ENCODE peak calls at places on chromosomes 16 and 17, in six cellular contexts. One of them, this sample, is unnamed.

GRCh38 chr17:61482467-61482866 is 30.2 kb downstream of the TBX4 start:
- DNase-seq in fibroblast of lung: no peak
- DNase-seq in ascending aorta: no peak
- DNase-seq in heart right ventricle: no peak
- DNase-seq in BE2C: no peak
- DNase-seq in heart left ventricle: no peak
- DNase-seq in this sample: no peak

GRCh38 chr16:71674229-71674628 is 48.2 kb downstream of the MARVELD3 start:
- DNase-seq in fibroblast of lung: no peak
- DNase-seq in ascending aorta: no peak
- DNase-seq in heart right ventricle: no peak
- DNase-seq in BE2C: no peak
- DNase-seq in heart left ventricle: no peak
- DNase-seq in this sample: no peak

GRCh38 chr17:12180644-12181261 is 160.1 kb downstream of the MAP2K4 start:
- DNase-seq in fibroblast of lung: peak
- DNase-seq in ascending aorta: no peak
- DNase-seq in heart right ventricle: no peak
- DNase-seq in BE2C: peak
- DNase-seq in heart left ventricle: no peak
- DNase-seq in this sample: peak

GRCh38 chr17:60769327-60769726 is 91.7 kb downstream of the BCAS3 start:
- DNase-seq in fibroblast of lung: no peak
- DNase-seq in ascending aorta: no peak
- DNase-seq in heart right ventricle: no peak
- DNase-seq in BE2C: peak
- DNase-seq in heart left ventricle: no peak
- DNase-seq in this sample: no peak

GRCh38 chr16:87931504-87931903 is 4.8 kb downstream of the CA5A start:
- DNase-seq in fibroblast of lung: no peak
- DNase-seq in ascending aorta: no peak
- DNase-seq in heart right ventricle: no peak
- DNase-seq in BE2C: peak
- DNase-seq in heart left ventricle: no peak
- DNase-seq in this sample: no peak

GRCh38 chr17:40281663-40282062 is 6.0 kb upstream of the CDC6 start:
- DNase-seq in fibroblast of lung: no peak
- DNase-seq in ascending aorta: no peak
- DNase-seq in heart right ventricle: no peak
- DNase-seq in BE2C: no peak
- DNase-seq in heart left ventricle: no peak
- DNase-seq in this sample: peak

GRCh38 chr17:21677126-21677910 is 15.0 kb upstream of the KCNJ18 start:
- DNase-seq in fibroblast of lung: no peak
- DNase-seq in ascending aorta: no peak
- DNase-seq in heart right ventricle: no peak
- DNase-seq in BE2C: no peak
- DNase-seq in heart left ventricle: no peak
- DNase-seq in this sample: no peak

GRCh38 chr16:74563828-74564263 is 43.1 kb downstream of the GLG1 start:
- DNase-seq in fibroblast of lung: peak
- DNase-seq in ascending aorta: no peak
- DNase-seq in heart right ventricle: no peak
- DNase-seq in BE2C: no peak
- DNase-seq in heart left ventricle: no peak
- DNase-seq in this sample: peak

GRCh38 chr17:77943971-77944370 is 14.5 kb upstream of the TNRC6C start:
- DNase-seq in fibroblast of lung: no peak
- DNase-seq in ascending aorta: no peak
- DNase-seq in heart right ventricle: no peak
- DNase-seq in BE2C: no peak
- DNase-seq in heart left ventricle: no peak
- DNase-seq in this sample: no peak

GRCh38 chr17:74417178-74418045 is 14.5 kb upstream of the GPRC5C start:
- DNase-seq in fibroblast of lung: no peak
- DNase-seq in ascending aorta: no peak
- DNase-seq in heart right ventricle: no peak
- DNase-seq in BE2C: no peak
- DNase-seq in heart left ventricle: no peak
- DNase-seq in this sample: peak

GRCh38 chr16:1823821-1824220 is 2.8 kb downstream of the HAGH start:
- DNase-seq in fibroblast of lung: peak
- DNase-seq in ascending aorta: no peak
- DNase-seq in heart right ventricle: no peak
- DNase-seq in BE2C: peak
- DNase-seq in heart left ventricle: no peak
- DNase-seq in this sample: peak

GRCh38 chr16:89122322-89122831 is 28.7 kb downstream of the ACSF3 start:
- DNase-seq in fibroblast of lung: no peak
- DNase-seq in ascending aorta: no peak
- DNase-seq in heart right ventricle: peak
- DNase-seq in BE2C: no peak
- DNase-seq in heart left ventricle: no peak
- DNase-seq in this sample: no peak

GRCh38 chr17:72850410-72850809 is 242.1 kb downstream of the SLC39A11 start:
- DNase-seq in fibroblast of lung: peak
- DNase-seq in ascending aorta: no peak
- DNase-seq in heart right ventricle: no peak
- DNase-seq in BE2C: no peak
- DNase-seq in heart left ventricle: no peak
- DNase-seq in this sample: peak

GRCh38 chr16:424623-425081 is 797 bp upstream of the RAB11FIP3 start:
- DNase-seq in fibroblast of lung: peak
- DNase-seq in ascending aorta: no peak
- DNase-seq in heart right ventricle: peak
- DNase-seq in BE2C: peak
- DNase-seq in heart left ventricle: peak
- DNase-seq in this sample: peak

GRCh38 chr17:44607836-44608690 is 48.2 kb upstream of the MEIOC start:
- DNase-seq in fibroblast of lung: peak
- DNase-seq in ascending aorta: no peak
- DNase-seq in heart right ventricle: no peak
- DNase-seq in BE2C: peak
- DNase-seq in heart left ventricle: peak
- DNase-seq in this sample: peak

GRCh38 chr16:55703003-55704001 is 47.5 kb downstream of the SLC6A2 start:
- DNase-seq in fibroblast of lung: peak
- DNase-seq in ascending aorta: no peak
- DNase-seq in heart right ventricle: no peak
- DNase-seq in BE2C: no peak
- DNase-seq in heart left ventricle: no peak
- DNase-seq in this sample: peak

GRCh38 chr16:53785044-53785443 is 81.1 kb downstream of the FTO start:
- DNase-seq in fibroblast of lung: peak
- DNase-seq in ascending aorta: no peak
- DNase-seq in heart right ventricle: no peak
- DNase-seq in BE2C: no peak
- DNase-seq in heart left ventricle: no peak
- DNase-seq in this sample: peak

GRCh38 chr16:88195021-88195581 is 187.7 kb upstream of the ZNF469 start:
- DNase-seq in fibroblast of lung: peak
- DNase-seq in ascending aorta: no peak
- DNase-seq in heart right ventricle: no peak
- DNase-seq in BE2C: no peak
- DNase-seq in heart left ventricle: no peak
- DNase-seq in this sample: peak

GRCh38 chr17:74977802-74978201 is 5.2 kb upstream of the HID1 start:
- DNase-seq in fibroblast of lung: no peak
- DNase-seq in ascending aorta: no peak
- DNase-seq in heart right ventricle: no peak
- DNase-seq in BE2C: no peak
- DNase-seq in heart left ventricle: no peak
- DNase-seq in this sample: no peak

GRCh38 chr16:57604177-57604576 is 24.3 kb upstream of the ADGRG1 start:
- DNase-seq in fibroblast of lung: no peak
- DNase-seq in ascending aorta: no peak
- DNase-seq in heart right ventricle: no peak
- DNase-seq in BE2C: no peak
- DNase-seq in heart left ventricle: no peak
- DNase-seq in this sample: no peak

GRCh38 chr16:23974223-23974622 is 138.4 kb downstream of the PRKCB start:
- DNase-seq in fibroblast of lung: no peak
- DNase-seq in ascending aorta: no peak
- DNase-seq in heart right ventricle: no peak
- DNase-seq in BE2C: no peak
- DNase-seq in heart left ventricle: no peak
- DNase-seq in this sample: no peak

GRCh38 chr16:80265624-80266306 is 275.0 kb upstream of the DYNLRB2 start:
- DNase-seq in fibroblast of lung: no peak
- DNase-seq in ascending aorta: no peak
- DNase-seq in heart right ventricle: no peak
- DNase-seq in BE2C: no peak
- DNase-seq in heart left ventricle: no peak
- DNase-seq in this sample: peak

GRCh38 chr17:40949406-40949805 is 12.0 kb upstream of the KRT23 start:
- DNase-seq in fibroblast of lung: no peak
- DNase-seq in ascending aorta: no peak
- DNase-seq in heart right ventricle: no peak
- DNase-seq in BE2C: no peak
- DNase-seq in heart left ventricle: no peak
- DNase-seq in this sample: no peak

GRCh38 chr17:14303343-14304221 is 2.7 kb downstream of the HS3ST3B1 start:
- DNase-seq in fibroblast of lung: peak
- DNase-seq in ascending aorta: no peak
- DNase-seq in heart right ventricle: no peak
- DNase-seq in BE2C: no peak
- DNase-seq in heart left ventricle: no peak
- DNase-seq in this sample: no peak

GRCh38 chr17:81558941-81559806 is 7.0 kb upstream of the FAAP100 start:
- DNase-seq in fibroblast of lung: no peak
- DNase-seq in ascending aorta: no peak
- DNase-seq in heart right ventricle: peak
- DNase-seq in BE2C: peak
- DNase-seq in heart left ventricle: no peak
- DNase-seq in this sample: no peak
- TF ChIP-seq CTCF in fibroblast of lung: peak
- TF ChIP-seq CTCF in ascending aorta: no peak
- TF ChIP-seq CTCF in heart right ventricle: peak
- TF ChIP-seq CTCF in BE2C: peak
- TF ChIP-seq CTCF in heart left ventricle: peak
- TF ChIP-seq CTCF in this sample: peak

DNA sequence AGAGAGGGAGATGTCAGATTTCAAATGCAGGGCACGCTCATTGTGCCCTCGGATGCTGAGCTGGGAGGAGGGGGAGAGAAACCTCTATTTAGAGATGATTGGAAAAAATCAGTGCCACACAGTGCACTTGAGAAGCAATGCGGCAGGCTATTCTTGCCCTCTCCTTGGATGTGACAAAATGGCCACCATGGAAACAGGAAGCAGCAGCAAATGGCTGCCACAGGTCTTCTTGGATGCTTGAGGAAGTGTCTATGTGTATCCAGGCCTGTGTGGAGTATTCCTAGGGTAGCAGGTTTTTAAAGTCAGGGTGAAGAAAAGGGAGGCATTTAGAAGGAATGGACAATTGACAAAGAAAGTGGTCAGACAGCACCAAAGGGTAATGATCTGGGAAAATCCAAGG is 340.1 kb upstream of the ZFHX3 start:
- DNase-seq in fibroblast of lung: no peak
- DNase-seq in ascending aorta: no peak
- DNase-seq in heart right ventricle: no peak
- DNase-seq in BE2C: no peak
- DNase-seq in heart left ventricle: no peak
- DNase-seq in this sample: no peak
- H3K4me3 ChIP-seq in fibroblast of lung: no peak
- H3K4me3 ChIP-seq in ascending aorta: no peak
- H3K4me3 ChIP-seq in heart right ventricle: no peak
- H3K4me3 ChIP-seq in BE2C: no peak
- H3K4me3 ChIP-seq in heart left ventricle: no peak
- H3K4me3 ChIP-seq in this sample: no peak

GRCh38 chr17:63474914-63475460 is 1.9 kb upstream of the ACE start:
- DNase-seq in fibroblast of lung: no peak
- DNase-seq in ascending aorta: no peak
- DNase-seq in heart right ventricle: no peak
- DNase-seq in BE2C: no peak
- DNase-seq in heart left ventricle: no peak
- DNase-seq in this sample: no peak

GRCh38 chr17:63476494-63476856 is 386 bp upstream of the ACE start:
- DNase-seq in fibroblast of lung: no peak
- DNase-seq in ascending aorta: no peak
- DNase-seq in heart right ventricle: no peak
- DNase-seq in BE2C: peak
- DNase-seq in heart left ventricle: no peak
- DNase-seq in this sample: no peak

GRCh38 chr17:63474174-63474913 is 2.5 kb upstream of the ACE start:
- DNase-seq in fibroblast of lung: no peak
- DNase-seq in ascending aorta: no peak
- DNase-seq in heart right ventricle: peak
- DNase-seq in BE2C: no peak
- DNase-seq in heart left ventricle: peak
- DNase-seq in this sample: no peak

GRCh38 chr17:63476857-63477470 is at the start of gene ACE:
- DNase-seq in fibroblast of lung: no peak
- DNase-seq in ascending aorta: no peak
- DNase-seq in heart right ventricle: peak
- DNase-seq in BE2C: peak
- DNase-seq in heart left ventricle: peak
- DNase-seq in this sample: no peak

DNA sequence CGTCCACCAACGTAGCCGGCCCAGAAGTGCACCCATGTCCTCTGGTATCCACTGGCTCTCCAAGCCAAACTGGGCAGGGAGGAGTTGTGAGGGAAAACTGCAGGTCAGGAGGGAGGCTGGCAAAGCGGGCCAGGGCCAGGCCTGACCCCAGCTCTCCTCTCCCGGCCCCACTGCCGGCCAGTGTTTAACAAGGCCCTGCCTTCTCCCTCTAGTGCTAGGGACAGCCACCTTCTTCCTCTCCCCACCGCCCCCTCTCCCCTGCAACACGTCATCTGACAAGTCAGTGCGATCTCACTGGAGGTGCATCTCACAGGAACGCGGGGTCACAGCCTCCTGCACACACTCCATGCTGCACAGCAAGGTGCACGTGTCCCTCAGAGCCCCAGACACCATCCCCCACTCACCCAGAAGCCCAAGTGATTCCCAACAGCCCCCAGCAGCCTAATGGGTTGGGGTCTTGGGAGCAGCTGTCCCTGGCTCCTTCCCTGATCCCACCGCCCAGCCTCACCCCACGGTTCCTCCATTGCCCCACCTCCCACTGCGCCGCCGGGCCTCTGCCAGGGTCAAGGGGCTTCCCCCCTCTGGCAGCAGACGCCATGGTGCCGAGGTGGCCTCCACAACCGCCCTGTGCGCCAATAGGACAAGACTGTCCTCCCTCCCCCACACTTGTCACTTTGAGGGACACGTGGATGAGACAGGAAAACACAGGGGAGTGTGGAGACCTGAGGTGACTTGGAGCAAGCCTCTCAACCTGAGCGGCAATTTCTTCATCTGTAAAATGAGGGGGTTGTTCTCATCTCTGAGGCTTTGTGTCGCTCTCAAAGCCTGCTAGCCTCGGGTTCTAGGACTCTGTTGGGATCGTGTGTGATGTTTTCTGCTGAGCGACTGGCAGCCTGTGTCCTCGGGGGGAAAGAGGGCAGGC is 1.1 kb upstream of the ACE start:
- DNase-seq in fibroblast of lung: no peak
- DNase-seq in ascending aorta: no peak
- DNase-seq in heart right ventricle: no peak
- DNase-seq in BE2C: peak
- DNase-seq in heart left ventricle: no peak
- DNase-seq in this sample: no peak
- TF ChIP-seq CTCF in fibroblast of lung: no peak
- TF ChIP-seq CTCF in ascending aorta: no peak
- TF ChIP-seq CTCF in heart right ventricle: no peak
- TF ChIP-seq CTCF in BE2C: no peak
- TF ChIP-seq CTCF in heart left ventricle: no peak
- TF ChIP-seq CTCF in this sample: no peak

GRCh38 chr16:47779201-47780016 is 318.3 kb downstream of the PHKB start:
- DNase-seq in fibroblast of lung: peak
- DNase-seq in ascending aorta: no peak
- DNase-seq in heart right ventricle: no peak
- DNase-seq in BE2C: peak
- DNase-seq in heart left ventricle: no peak
- DNase-seq in this sample: peak
- H3K4me3 ChIP-seq in fibroblast of lung: peak
- H3K4me3 ChIP-seq in ascending aorta: peak
- H3K4me3 ChIP-seq in heart right ventricle: peak
- H3K4me3 ChIP-seq in BE2C: peak
- H3K4me3 ChIP-seq in heart left ventricle: peak
- H3K4me3 ChIP-seq in this sample: peak

This sample was measured in AG10803.